ENCODE peak calls at places on chromosomes 6 and 20, in seven cellular contexts. B is hypothalamus, G is HT1080, N is nephron progenitor cell, R is NCI-H1105, E is kidney tubule cell, W is neural crest cell. Q is an unnamed sample.

GRCh38 chr6:142355481-142356174 is 53.8 kb downstream of the ADGRG6 start:
- DNase-seq in B (no peak), G (no peak), N (no peak), R (no peak), E (no peak), W (no peak), Q (no peak)

GRCh38 chr20:9068896-9069663 is at the start of gene PLCB4:
- DNase-seq in B (peak), G (peak), N (no peak), R (peak), E (peak), W (peak), Q (peak)

GRCh38 chr6:15351631-15352030 is 105.8 kb downstream of the JARID2 start:
- DNase-seq in B (no peak), G (peak), N (no peak), R (no peak), E (peak), W (no peak), Q (peak)

GRCh38 chr6:139640453-139640852 is 266.0 kb upstream of the CITED2 start:
- DNase-seq in B (no peak), G (no peak), N (no peak), R (no peak), E (no peak), W (no peak), Q (no peak)

GRCh38 chr6:149157126-149157525 is 160.4 kb upstream of the TAB2 start:
- DNase-seq in B (no peak), G (no peak), N (no peak), R (no peak), E (no peak), W (no peak), Q (no peak)

GRCh38 chr20:45029884-45030283 is 63.6 kb downstream of the STK4 start:
- DNase-seq in B (no peak), G (no peak), N (no peak), R (no peak), E (no peak), W (no peak), Q (no peak)

GRCh38 chr6:2258112-2258511 is 12.7 kb upstream of the GMDS start:
- DNase-seq in B (no peak), G (no peak), N (no peak), R (no peak), E (no peak), W (no peak), Q (no peak)

GRCh38 chr6:161153725-161154124 is 120.1 kb downstream of the AGPAT4 start:
- DNase-seq in B (no peak), G (no peak), N (no peak), R (no peak), E (no peak), W (no peak), Q (no peak)

GRCh38 chr20:49272654-49273053 is 5.2 kb downstream of the ZNFX1 start:
- DNase-seq in B (no peak), G (no peak), N (no peak), R (no peak), E (no peak), W (no peak), Q (no peak)